ENCODE peak calls at places on chromosomes 5 and 9, in six cellular contexts. G, M, R, V, S and F are unnamed samples.

GRCh38 chr5:21847300-21847699 is 1005.8 kb downstream of the CDH12 start:
- DNase-seq in G (no peak), M (no peak), R (no peak), V (no peak), S (no peak), F (no peak)

GRCh38 chr9:133869674-133870419 is 122.3 kb downstream of the VAV2 start:
- DNase-seq in G (no peak), M (no peak), R (no peak), V (no peak), S (peak; percentile 51), F (no peak)

GRCh38 chr5:35129276-35129675 is 81.5 kb upstream of the AGXT2 start:
- DNase-seq in G (no peak), M (no peak), R (no peak), V (no peak), S (no peak), F (no peak)

GRCh38 chr5:1204693-1205242 is 3.4 kb downstream of the SLC6A19 start:
- DNase-seq in G (no peak), M (no peak), R (no peak), V (peak; percentile 6), S (no peak), F (no peak)

GRCh38 chr5:60597570-60597969 is 102.4 kb downstream of the DEPDC1B start:
- DNase-seq in G (no peak), M (no peak), R (no peak), V (no peak), S (peak; percentile 39), F (no peak)

GRCh38 chr5:79172269-79172668 is 60.7 kb downstream of the BHMT start:
- DNase-seq in G (no peak), M (no peak), R (no peak), V (no peak), S (no peak), F (no peak)

GRCh38 chr5:40224421-40224820 is 455.3 kb upstream of the PTGER4 start:
- DNase-seq in G (no peak), M (no peak), R (no peak), V (no peak), S (no peak), F (no peak)

GRCh38 chr5:146703899-146704298 is 174.7 kb downstream of the PPP2R2B start:
- DNase-seq in G (no peak), M (no peak), R (no peak), V (no peak), S (no peak), F (no peak)

GRCh38 chr9:34377402-34377741 is 674 bp upstream of the MYORG start:
- DNase-seq in G (peak; percentile 90), M (peak; percentile 40), R (no peak), V (no peak), S (no peak), F (no peak)

GRCh38 chr9:131530546-131530929 is 525 bp downstream of the UCK1 start:
- DNase-seq in G (peak; percentile 86), M (peak; percentile 47), R (peak; percentile 76), V (no peak), S (no peak), F (no peak)

GRCh38 chr5:112385566-112385965 is 33.5 kb downstream of the EPB41L4A start:
- DNase-seq in G (no peak), M (no peak), R (no peak), V (no peak), S (no peak), F (no peak)

GRCh38 chr5:132105688-132106087 is 32.1 kb downstream of the CSF2 start:
- DNase-seq in G (no peak), M (no peak), R (no peak), V (no peak), S (no peak), F (no peak)

GRCh38 chr5:123717139-123717538 is 205.2 kb downstream of the CSNK1G3 start:
- DNase-seq in G (no peak), M (no peak), R (no peak), V (no peak), S (no peak), F (no peak)

GRCh38 chr5:141496038-141496437 is 7.2 kb downstream of the PCDHGC5 start:
- DNase-seq in G (no peak), M (no peak), R (peak; percentile 37), V (no peak), S (no peak), F (no peak)

GRCh38 chr5:55176176-55176818 is 3.3 kb upstream of the CDC20B start:
- DNase-seq in G (peak; percentile 74), M (peak; percentile 28), R (no peak), V (no peak), S (peak; percentile 14), F (no peak)

GRCh38 chr5:170632985-170633234 is 129.1 kb downstream of the KCNIP1 start:
- DNase-seq in G (peak; percentile 87), M (peak; percentile 62), R (peak; percentile 87), V (no peak), S (peak; percentile 22), F (no peak)

GRCh38 chr5:8577792-8578191 is 708.8 kb downstream of the MTRR start:
- DNase-seq in G (no peak), M (no peak), R (no peak), V (no peak), S (no peak), F (no peak)

GRCh38 chr5:120155873-120156272 is 308.2 kb upstream of the PRR16 start:
- DNase-seq in G (no peak), M (no peak), R (no peak), V (no peak), S (no peak), F (no peak)

GRCh38 chr5:169650701-169651331 is 13.7 kb downstream of the DOCK2 start:
- DNase-seq in G (no peak), M (no peak), R (no peak), V (no peak), S (peak; percentile 77), F (no peak)

GRCh38 chr5:96652769-96653455 is 9.3 kb upstream of the CAST start:
- DNase-seq in G (no peak), M (no peak), R (no peak), V (no peak), S (no peak), F (no peak)

GRCh38 chr9:14957054-14957453 is 46.8 kb upstream of the FREM1 start:
- DNase-seq in G (no peak), M (peak; percentile 42), R (no peak), V (no peak), S (no peak), F (no peak)

GRCh38 chr9:33993104-33993503 is 55.6 kb downstream of the UBAP2 start:
- DNase-seq in G (no peak), M (no peak), R (no peak), V (no peak), S (no peak), F (no peak)

GRCh38 chr5:142056831-142057696 is 44.2 kb upstream of the GNPDA1 start:
- DNase-seq in G (no peak), M (no peak), R (no peak), V (no peak), S (no peak), F (no peak)

DNA sequence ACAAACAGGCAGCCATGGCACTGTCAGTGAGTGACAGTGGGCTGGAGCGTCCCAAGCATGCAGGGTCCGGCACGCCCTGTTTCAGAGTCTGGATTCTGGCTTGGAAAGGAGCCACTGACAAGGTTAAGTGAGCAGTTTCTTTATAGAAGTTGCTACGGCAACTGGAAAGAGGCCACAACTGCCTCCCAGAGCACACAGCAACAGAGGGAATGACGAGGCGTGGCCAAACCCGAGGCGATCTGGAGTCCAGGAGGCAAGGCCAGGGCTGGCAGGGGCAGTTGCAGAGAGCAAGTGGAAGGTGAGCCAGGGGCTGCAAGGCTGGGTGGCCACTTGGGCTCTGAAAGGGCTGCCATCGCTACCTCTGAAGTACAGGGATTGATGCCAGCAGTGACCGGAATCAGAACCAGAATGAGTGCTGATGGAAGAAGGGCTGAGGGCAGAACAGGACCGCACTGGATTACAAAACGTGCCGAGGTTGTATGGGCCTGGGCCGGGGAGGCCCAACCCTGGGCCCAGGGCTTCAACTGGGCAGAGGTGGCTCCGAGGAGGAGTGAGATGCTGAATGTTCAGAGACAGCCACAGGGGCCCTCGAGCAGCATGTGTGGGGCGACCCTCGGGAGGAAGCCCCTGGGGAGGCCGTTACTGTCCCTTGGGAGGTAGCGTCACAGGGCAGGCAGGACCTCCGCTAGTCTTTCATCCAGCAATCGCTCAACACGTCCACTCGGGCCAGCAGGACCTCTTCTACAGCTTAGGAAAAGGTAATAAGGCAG is 4.6 kb downstream of the MRPL41 start:
- DNase-seq in G (no peak), M (peak; percentile 56), R (no peak), V (no peak), S (no peak), F (no peak)
- H3K27ac ChIP-seq in G (no peak overlapping the region), M (no peak overlapping the region), R (peak overlapping the region; percentile 18), V (no peak overlapping the region), S (no peak overlapping the region), F (no peak overlapping the region)

DNA sequence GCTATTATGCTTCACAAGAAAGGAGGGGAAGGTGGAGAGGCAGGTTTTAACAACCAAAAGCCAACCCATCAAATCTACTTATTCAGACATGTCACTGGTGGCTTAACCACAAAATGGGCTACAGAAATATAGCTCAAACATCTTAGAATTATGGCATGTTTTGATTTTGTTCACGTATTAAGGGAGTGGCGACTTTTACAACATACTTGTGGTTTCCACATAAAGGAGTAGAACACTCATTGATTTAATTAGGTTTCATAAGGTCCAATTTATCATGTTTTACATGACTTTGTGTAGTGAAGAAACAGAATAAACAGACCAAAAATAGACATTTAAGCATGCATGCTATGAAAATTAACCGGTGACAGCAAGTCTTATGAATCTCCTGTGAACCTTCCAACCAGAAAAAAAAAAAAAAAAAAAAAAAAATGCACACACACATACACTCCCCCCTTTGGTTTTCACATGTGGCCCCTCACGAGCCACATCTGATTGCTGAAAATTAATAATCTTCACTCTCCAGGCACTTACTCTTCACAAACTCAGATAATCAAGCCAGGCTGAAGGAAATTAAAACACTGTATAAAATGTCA is 5.4 kb downstream of the ZNF608 start:
- DNase-seq in G (no peak), M (no peak), R (no peak), V (no peak), S (no peak), F (no peak)
- H3K27ac ChIP-seq in G (peak overlapping the region; percentile 32), M (no peak overlapping the region), R (peak overlapping the region; percentile 92), V (peak overlapping the region; percentile 79), S (no peak overlapping the region), F (no peak overlapping the region)

DNA sequence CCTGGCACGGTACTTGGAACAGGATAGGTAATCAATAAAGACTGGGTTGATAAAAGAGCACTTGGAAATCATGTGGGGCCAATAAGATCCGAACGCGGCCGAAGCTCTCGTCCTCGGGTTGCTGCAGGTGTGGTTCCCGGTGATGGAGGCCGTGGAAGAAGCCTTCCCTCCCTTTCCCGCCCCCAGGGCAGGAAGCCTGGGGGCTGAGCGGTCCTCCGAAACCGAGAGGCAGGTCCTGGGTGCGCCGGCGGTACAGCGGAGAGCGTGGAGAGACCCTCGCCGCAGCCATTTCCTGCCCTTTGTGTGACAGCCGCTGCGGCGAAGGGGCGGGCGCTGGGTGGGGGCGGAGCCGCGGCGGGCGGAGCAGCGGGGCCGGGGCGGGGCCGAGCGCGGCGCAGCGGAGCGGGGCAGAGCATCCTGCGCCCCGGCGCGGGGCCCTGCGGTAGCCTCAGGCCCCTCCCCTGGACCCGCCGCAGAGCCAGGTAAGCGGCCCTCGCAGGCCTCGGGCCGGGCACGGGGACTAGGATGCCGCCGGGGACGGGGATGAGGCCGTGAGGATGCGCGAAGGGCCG is at the start of gene CYFIP2:
- DNase-seq in G (peak; percentile 96), M (peak; percentile 69), R (peak; percentile 68), V (no peak), S (peak; percentile 91), F (peak; percentile 81)
- H3K27ac ChIP-seq in G (peak within 1 kb of the TSS; percentile 92), M (peak within 1 kb of the TSS; percentile 72), R (no peak within 1 kb of the TSS), V (peak within 1 kb of the TSS; percentile 67), S (peak within 1 kb of the TSS; percentile 97), F (peak within 1 kb of the TSS; percentile 88)

DNA sequence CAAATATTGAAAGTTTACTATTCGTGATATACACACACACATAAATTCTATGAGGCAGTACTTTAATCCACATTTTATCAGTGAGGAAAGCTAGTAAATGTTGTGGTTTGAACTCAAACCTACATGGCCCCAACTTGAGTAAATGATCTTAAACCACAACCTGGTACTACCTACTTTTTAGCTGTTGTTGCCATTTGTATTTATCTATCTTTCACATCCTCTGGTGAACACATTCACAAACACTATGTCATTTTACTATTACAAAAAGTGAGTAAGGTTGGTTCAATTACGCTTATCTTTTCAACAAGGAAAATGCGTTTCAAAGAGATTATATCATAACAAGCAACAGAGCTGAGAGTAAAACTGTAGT is 186.1 kb downstream of the SMC2 start:
- DNase-seq in G (no peak), M (no peak), R (no peak), V (no peak), S (no peak), F (no peak)
- H3K27ac ChIP-seq in G (no peak overlapping the region), M (no peak overlapping the region), R (no peak overlapping the region), V (no peak overlapping the region), S (no peak overlapping the region), F (no peak overlapping the region)